ENCODE peak calls at places on chromosome 17, in six cellular contexts. One of them, this sample, is unnamed.

GRCh38 chr17:37493249-37494027 is 3.7 kb downstream of the DUSP14 start:
- DNase-seq in A673: no peak
- DNase-seq in lower leg skin: no peak
- DNase-seq in CD8-positive, alpha-beta T cell: no peak
- DNase-seq in dorsolateral prefrontal cortex: no peak
- DNase-seq in tibial nerve: no peak
- DNase-seq in this sample: no peak

GRCh38 chr17:47785538-47786123 is 36.0 kb downstream of the OSBPL7 start:
- DNase-seq in tibial nerve: no peak
- DNase-seq in lower leg skin: no peak
- DNase-seq in dorsolateral prefrontal cortex: no peak
- DNase-seq in A673: peak
- DNase-seq in CD8-positive, alpha-beta T cell: no peak
- DNase-seq in this sample: peak

GRCh38 chr17:34222732-34223486 is 32.2 kb upstream of the CCL2 start:
- DNase-seq in CD8-positive, alpha-beta T cell: no peak
- DNase-seq in lower leg skin: no peak
- DNase-seq in dorsolateral prefrontal cortex: no peak
- DNase-seq in tibial nerve: no peak
- DNase-seq in A673: no peak
- DNase-seq in this sample: no peak

GRCh38 chr17:73030501-73030911 is 62.0 kb downstream of the SLC39A11 start:
- DNase-seq in CD8-positive, alpha-beta T cell: no peak
- DNase-seq in lower leg skin: no peak
- DNase-seq in A673: no peak
- DNase-seq in tibial nerve: no peak
- DNase-seq in dorsolateral prefrontal cortex: no peak
- DNase-seq in this sample: no peak

GRCh38 chr17:36590082-36590481 is 1.6 kb upstream of the DHRS11 start:
- DNase-seq in tibial nerve: no peak
- DNase-seq in dorsolateral prefrontal cortex: no peak
- DNase-seq in A673: no peak
- DNase-seq in lower leg skin: peak
- DNase-seq in CD8-positive, alpha-beta T cell: no peak
- DNase-seq in this sample: peak

GRCh38 chr17:57278740-57279387 is 22.5 kb downstream of the MSI2 start:
- DNase-seq in tibial nerve: no peak
- DNase-seq in lower leg skin: no peak
- DNase-seq in dorsolateral prefrontal cortex: no peak
- DNase-seq in CD8-positive, alpha-beta T cell: no peak
- DNase-seq in A673: no peak
- DNase-seq in this sample: no peak

GRCh38 chr17:21042434-21043295 is at the start of gene USP22:
- DNase-seq in lower leg skin: no peak
- DNase-seq in tibial nerve: no peak
- DNase-seq in CD8-positive, alpha-beta T cell: no peak
- DNase-seq in A673: no peak
- DNase-seq in dorsolateral prefrontal cortex: no peak
- DNase-seq in this sample: no peak

GRCh38 chr17:50684612-50685333 is 22.9 kb downstream of the ANKRD40 start:
- DNase-seq in dorsolateral prefrontal cortex: no peak
- DNase-seq in lower leg skin: no peak
- DNase-seq in A673: no peak
- DNase-seq in tibial nerve: no peak
- DNase-seq in CD8-positive, alpha-beta T cell: no peak
- DNase-seq in this sample: no peak

GRCh38 chr17:39776267-39776666 is 38.5 kb downstream of the GRB7 start:
- DNase-seq in dorsolateral prefrontal cortex: no peak
- DNase-seq in tibial nerve: no peak
- DNase-seq in lower leg skin: no peak
- DNase-seq in A673: no peak
- DNase-seq in CD8-positive, alpha-beta T cell: no peak
- DNase-seq in this sample: no peak

GRCh38 chr17:64256913-64257807 is 5.9 kb downstream of the TEX2 start:
- DNase-seq in lower leg skin: no peak
- DNase-seq in dorsolateral prefrontal cortex: no peak
- DNase-seq in tibial nerve: no peak
- DNase-seq in A673: no peak
- DNase-seq in CD8-positive, alpha-beta T cell: no peak
- DNase-seq in this sample: no peak

GRCh38 chr17:21295036-21295952 is 10.8 kb downstream of the MAP2K3 start:
- DNase-seq in tibial nerve: no peak
- DNase-seq in lower leg skin: no peak
- DNase-seq in dorsolateral prefrontal cortex: no peak
- DNase-seq in CD8-positive, alpha-beta T cell: no peak
- DNase-seq in A673: no peak
- DNase-seq in this sample: no peak

GRCh38 chr17:21287703-21288449 is 3.4 kb downstream of the MAP2K3 start:
- DNase-seq in A673: peak
- DNase-seq in CD8-positive, alpha-beta T cell: peak
- DNase-seq in lower leg skin: peak
- DNase-seq in dorsolateral prefrontal cortex: peak
- DNase-seq in tibial nerve: peak
- DNase-seq in this sample: peak

GRCh38 chr17:45923511-45924268 is 29.3 kb downstream of the MAPT start:
- DNase-seq in dorsolateral prefrontal cortex: no peak
- DNase-seq in A673: peak
- DNase-seq in CD8-positive, alpha-beta T cell: no peak
- DNase-seq in lower leg skin: no peak
- DNase-seq in tibial nerve: no peak
- DNase-seq in this sample: no peak

GRCh38 chr17:35116845-35117244 is 2.8 kb downstream of the RAD51D start:
- DNase-seq in A673: no peak
- DNase-seq in dorsolateral prefrontal cortex: no peak
- DNase-seq in lower leg skin: no peak
- DNase-seq in tibial nerve: no peak
- DNase-seq in CD8-positive, alpha-beta T cell: no peak
- DNase-seq in this sample: no peak

GRCh38 chr17:73689596-73690275 is 45.5 kb upstream of the SDK2 start:
- DNase-seq in CD8-positive, alpha-beta T cell: no peak
- DNase-seq in lower leg skin: no peak
- DNase-seq in tibial nerve: no peak
- DNase-seq in A673: no peak
- DNase-seq in dorsolateral prefrontal cortex: no peak
- DNase-seq in this sample: no peak

GRCh38 chr17:1865252-1866037 is 35.6 kb downstream of the RPA1 start:
- DNase-seq in CD8-positive, alpha-beta T cell: peak
- DNase-seq in lower leg skin: peak
- DNase-seq in tibial nerve: no peak
- DNase-seq in A673: peak
- DNase-seq in dorsolateral prefrontal cortex: no peak
- DNase-seq in this sample: no peak

GRCh38 chr17:7589204-7589868 is 558 bp downstream of the SOX15 start:
- DNase-seq in lower leg skin: peak
- DNase-seq in CD8-positive, alpha-beta T cell: peak
- DNase-seq in dorsolateral prefrontal cortex: peak
- DNase-seq in A673: peak
- DNase-seq in tibial nerve: peak
- DNase-seq in this sample: no peak

GRCh38 chr17:39229274-39229913 is 3.6 kb upstream of the STAC2 start:
- DNase-seq in lower leg skin: no peak
- DNase-seq in CD8-positive, alpha-beta T cell: no peak
- DNase-seq in dorsolateral prefrontal cortex: no peak
- DNase-seq in A673: no peak
- DNase-seq in tibial nerve: no peak
- DNase-seq in this sample: no peak

GRCh38 chr17:9324864-9325263 is 250.8 kb downstream of the STX8 start:
- DNase-seq in dorsolateral prefrontal cortex: no peak
- DNase-seq in A673: no peak
- DNase-seq in CD8-positive, alpha-beta T cell: no peak
- DNase-seq in tibial nerve: no peak
- DNase-seq in lower leg skin: no peak
- DNase-seq in this sample: no peak

GRCh38 chr17:12040478-12040877 is 19.8 kb downstream of the MAP2K4 start:
- DNase-seq in A673: no peak
- DNase-seq in CD8-positive, alpha-beta T cell: no peak
- DNase-seq in tibial nerve: no peak
- DNase-seq in lower leg skin: no peak
- DNase-seq in dorsolateral prefrontal cortex: no peak
- DNase-seq in this sample: no peak

GRCh38 chr17:28857848-28858360 is 3.1 kb downstream of the ERAL1 start:
- DNase-seq in tibial nerve: no peak
- DNase-seq in dorsolateral prefrontal cortex: no peak
- DNase-seq in CD8-positive, alpha-beta T cell: no peak
- DNase-seq in lower leg skin: no peak
- DNase-seq in A673: no peak
- DNase-seq in this sample: no peak
- H3K4me3 ChIP-seq in tibial nerve: no peak
- H3K4me3 ChIP-seq in dorsolateral prefrontal cortex: no peak
- H3K4me3 ChIP-seq in CD8-positive, alpha-beta T cell: no peak
- H3K4me3 ChIP-seq in lower leg skin: no peak
- H3K4me3 ChIP-seq in A673: no peak
- H3K4me3 ChIP-seq in this sample: no peak

GRCh38 chr17:13334374-13334773 is 267.4 kb downstream of the HS3ST3A1 start:
- DNase-seq in A673: no peak
- DNase-seq in lower leg skin: no peak
- DNase-seq in CD8-positive, alpha-beta T cell: no peak
- DNase-seq in dorsolateral prefrontal cortex: no peak
- DNase-seq in tibial nerve: no peak
- DNase-seq in this sample: no peak

GRCh38 chr17:13333661-13334060 is 268.1 kb downstream of the HS3ST3A1 start:
- DNase-seq in A673: no peak
- DNase-seq in CD8-positive, alpha-beta T cell: no peak
- DNase-seq in lower leg skin: no peak
- DNase-seq in tibial nerve: no peak
- DNase-seq in dorsolateral prefrontal cortex: no peak
- DNase-seq in this sample: no peak

GRCh38 chr17:13337171-13337570 is 264.6 kb downstream of the HS3ST3A1 start:
- DNase-seq in CD8-positive, alpha-beta T cell: no peak
- DNase-seq in A673: no peak
- DNase-seq in lower leg skin: no peak
- DNase-seq in dorsolateral prefrontal cortex: no peak
- DNase-seq in tibial nerve: no peak
- DNase-seq in this sample: no peak

GRCh38 chr17:13337864-13338371 is 263.8 kb downstream of the HS3ST3A1 start:
- DNase-seq in dorsolateral prefrontal cortex: no peak
- DNase-seq in CD8-positive, alpha-beta T cell: no peak
- DNase-seq in tibial nerve: no peak
- DNase-seq in lower leg skin: no peak
- DNase-seq in A673: peak
- DNase-seq in this sample: peak

GRCh38 chr17:13338421-13338820 is 263.3 kb downstream of the HS3ST3A1 start:
- DNase-seq in dorsolateral prefrontal cortex: no peak
- DNase-seq in lower leg skin: no peak
- DNase-seq in CD8-positive, alpha-beta T cell: no peak
- DNase-seq in tibial nerve: no peak
- DNase-seq in A673: no peak
- DNase-seq in this sample: no peak
- H3K4me3 ChIP-seq in dorsolateral prefrontal cortex: peak
- H3K4me3 ChIP-seq in lower leg skin: no peak
- H3K4me3 ChIP-seq in CD8-positive, alpha-beta T cell: no peak
- H3K4me3 ChIP-seq in tibial nerve: peak
- H3K4me3 ChIP-seq in A673: no peak
- H3K4me3 ChIP-seq in this sample: no peak

DNA sequence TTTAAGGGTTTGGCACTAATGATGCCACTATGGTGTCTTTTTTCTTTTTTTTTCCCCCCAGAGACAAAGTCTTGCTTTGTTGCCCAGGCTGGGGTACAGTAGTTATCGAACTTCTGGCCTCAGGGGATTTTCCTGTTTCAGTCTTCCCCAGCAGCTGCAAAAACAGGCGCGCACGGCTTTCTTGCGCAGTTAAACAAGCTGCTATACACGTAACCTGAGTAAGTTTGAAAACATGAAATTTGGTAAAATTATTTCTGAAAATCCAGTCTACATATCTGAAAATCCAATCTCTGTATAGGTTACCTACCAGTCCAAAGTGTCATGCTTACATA is 11.8 kb downstream of the TEX14 start:
- DNase-seq in dorsolateral prefrontal cortex: no peak
- DNase-seq in A673: no peak
- DNase-seq in CD8-positive, alpha-beta T cell: no peak
- DNase-seq in tibial nerve: no peak
- DNase-seq in lower leg skin: no peak
- DNase-seq in this sample: no peak
- H3K4me3 ChIP-seq in dorsolateral prefrontal cortex: no peak
- H3K4me3 ChIP-seq in A673: no peak
- H3K4me3 ChIP-seq in CD8-positive, alpha-beta T cell: no peak
- H3K4me3 ChIP-seq in tibial nerve: no peak
- H3K4me3 ChIP-seq in lower leg skin: no peak
- H3K4me3 ChIP-seq in this sample: no peak

DNA sequence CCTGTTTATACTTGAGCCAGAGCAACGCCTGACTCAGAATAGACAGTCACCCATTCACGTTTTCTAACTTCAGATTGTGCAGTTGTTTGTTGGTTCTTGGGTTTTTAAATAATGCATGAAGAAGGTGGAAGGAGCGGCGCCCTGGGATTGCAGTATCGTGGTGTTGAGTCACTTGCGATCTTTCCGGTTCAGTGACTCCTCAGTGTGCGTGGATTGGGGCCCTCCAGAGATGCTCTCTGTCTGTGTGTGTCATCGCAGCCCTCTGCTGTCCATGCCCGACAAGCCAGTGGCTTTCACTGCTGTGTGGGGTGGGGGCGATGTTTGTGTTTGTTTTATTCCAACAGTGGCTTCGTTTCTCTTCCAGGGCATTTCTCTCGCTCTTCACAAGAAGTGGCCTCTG is 134.0 kb downstream of the RPTOR start:
- DNase-seq in tibial nerve: no peak
- DNase-seq in CD8-positive, alpha-beta T cell: no peak
- DNase-seq in dorsolateral prefrontal cortex: no peak
- DNase-seq in A673: peak
- DNase-seq in lower leg skin: no peak
- DNase-seq in this sample: no peak
- H3K4me3 ChIP-seq in tibial nerve: no peak
- H3K4me3 ChIP-seq in CD8-positive, alpha-beta T cell: no peak
- H3K4me3 ChIP-seq in dorsolateral prefrontal cortex: no peak
- H3K4me3 ChIP-seq in A673: no peak
- H3K4me3 ChIP-seq in lower leg skin: no peak
- H3K4me3 ChIP-seq in this sample: no peak

This sample was measured in Jurkat, Clone E6-1.